ENCODE peak calls at places on chromosome 9, in five cellular contexts. One of them, this sample, is unnamed.

GRCh38 chr9:110750272-110750671 is 81.7 kb downstream of the MUSK start:
- DNase-seq in cardiac fibroblast: peak
- DNase-seq in uterus: peak
- DNase-seq in HCT116: no peak
- DNase-seq in choroid plexus epithelial cell: peak
- DNase-seq in this sample: peak

GRCh38 chr9:120256146-120256545 is 323.8 kb downstream of the CDK5RAP2 start:
- DNase-seq in choroid plexus epithelial cell: no peak
- DNase-seq in uterus: no peak
- DNase-seq in cardiac fibroblast: no peak
- DNase-seq in HCT116: no peak
- DNase-seq in this sample: no peak

GRCh38 chr9:33187519-33188218 is 20.5 kb upstream of the B4GALT1 start:
- DNase-seq in choroid plexus epithelial cell: peak
- DNase-seq in cardiac fibroblast: peak
- DNase-seq in HCT116: no peak
- DNase-seq in uterus: peak
- DNase-seq in this sample: peak

GRCh38 chr9:38649731-38650363 is 29.5 kb upstream of the ANKRD18A start:
- DNase-seq in uterus: no peak
- DNase-seq in cardiac fibroblast: no peak
- DNase-seq in HCT116: no peak
- DNase-seq in choroid plexus epithelial cell: no peak
- DNase-seq in this sample: no peak

GRCh38 chr9:114732842-114733241 is 50.9 kb upstream of the TEX48 start:
- DNase-seq in uterus: no peak
- DNase-seq in cardiac fibroblast: no peak
- DNase-seq in choroid plexus epithelial cell: no peak
- DNase-seq in HCT116: no peak
- DNase-seq in this sample: peak

GRCh38 chr9:121811751-121812150 is 160.3 kb downstream of the DAB2IP start:
- DNase-seq in choroid plexus epithelial cell: no peak
- DNase-seq in uterus: no peak
- DNase-seq in HCT116: no peak
- DNase-seq in cardiac fibroblast: no peak
- DNase-seq in this sample: no peak

GRCh38 chr9:13758876-13759275 is 479.4 kb upstream of the MPDZ start:
- DNase-seq in HCT116: no peak
- DNase-seq in choroid plexus epithelial cell: no peak
- DNase-seq in cardiac fibroblast: no peak
- DNase-seq in uterus: no peak
- DNase-seq in this sample: no peak

GRCh38 chr9:99092643-99093491 is 12.0 kb upstream of the TGFBR1 start:
- DNase-seq in uterus: no peak
- DNase-seq in HCT116: no peak
- DNase-seq in choroid plexus epithelial cell: no peak
- DNase-seq in cardiac fibroblast: no peak
- DNase-seq in this sample: no peak

GRCh38 chr9:136545065-136545965 is 533 bp downstream of the NOTCH1 start:
- DNase-seq in HCT116: no peak
- DNase-seq in choroid plexus epithelial cell: no peak
- DNase-seq in cardiac fibroblast: no peak
- DNase-seq in uterus: peak
- DNase-seq in this sample: no peak

GRCh38 chr9:128107260-128107970 is 20.1 kb downstream of the PTGES2 start:
- DNase-seq in cardiac fibroblast: no peak
- DNase-seq in HCT116: no peak
- DNase-seq in uterus: no peak
- DNase-seq in choroid plexus epithelial cell: no peak
- DNase-seq in this sample: no peak

GRCh38 chr9:24257726-24258125 is 288.0 kb downstream of the IZUMO3 start:
- DNase-seq in choroid plexus epithelial cell: no peak
- DNase-seq in uterus: no peak
- DNase-seq in cardiac fibroblast: no peak
- DNase-seq in HCT116: no peak
- DNase-seq in this sample: no peak

GRCh38 chr9:38681747-38682227 is 38.1 kb downstream of the FAM240B start:
- DNase-seq in HCT116: no peak
- DNase-seq in cardiac fibroblast: peak
- DNase-seq in uterus: no peak
- DNase-seq in choroid plexus epithelial cell: peak
- DNase-seq in this sample: peak

GRCh38 chr9:126503333-126504085 is 110.2 kb upstream of the LMX1B start:
- DNase-seq in choroid plexus epithelial cell: no peak
- DNase-seq in uterus: no peak
- DNase-seq in HCT116: no peak
- DNase-seq in cardiac fibroblast: peak
- DNase-seq in this sample: peak

GRCh38 chr9:118108971-118109370 is 404.8 kb downstream of the TLR4 start:
- DNase-seq in choroid plexus epithelial cell: no peak
- DNase-seq in uterus: no peak
- DNase-seq in HCT116: no peak
- DNase-seq in cardiac fibroblast: no peak
- DNase-seq in this sample: no peak

GRCh38 chr9:124347206-124347967 is 67.9 kb downstream of the PSMB7 start:
- DNase-seq in choroid plexus epithelial cell: no peak
- DNase-seq in cardiac fibroblast: no peak
- DNase-seq in HCT116: no peak
- DNase-seq in uterus: no peak
- DNase-seq in this sample: no peak

GRCh38 chr9:81074261-81074660 is 615.1 kb downstream of the TLE1 start:
- DNase-seq in uterus: no peak
- DNase-seq in HCT116: no peak
- DNase-seq in cardiac fibroblast: no peak
- DNase-seq in choroid plexus epithelial cell: no peak
- DNase-seq in this sample: no peak

GRCh38 chr9:131585375-131585774 is 40.1 kb downstream of the PRRT1B start:
- DNase-seq in HCT116: no peak
- DNase-seq in uterus: no peak
- DNase-seq in choroid plexus epithelial cell: peak
- DNase-seq in cardiac fibroblast: peak
- DNase-seq in this sample: no peak

GRCh38 chr9:108665856-108666784 is 189.7 kb downstream of the ACTL7B start:
- DNase-seq in uterus: no peak
- DNase-seq in choroid plexus epithelial cell: no peak
- DNase-seq in HCT116: no peak
- DNase-seq in cardiac fibroblast: no peak
- DNase-seq in this sample: peak

GRCh38 chr9:128088253-128088945 is 20.4 kb downstream of the SLC25A25 start:
- DNase-seq in choroid plexus epithelial cell: no peak
- DNase-seq in uterus: no peak
- DNase-seq in HCT116: no peak
- DNase-seq in cardiac fibroblast: no peak
- DNase-seq in this sample: no peak

GRCh38 chr9:126205260-126205659 is 121.4 kb upstream of the MVB12B start:
- DNase-seq in choroid plexus epithelial cell: no peak
- DNase-seq in uterus: no peak
- DNase-seq in cardiac fibroblast: no peak
- DNase-seq in HCT116: no peak
- DNase-seq in this sample: no peak

GRCh38 chr9:133367221-133367620 is 8.6 kb downstream of the SURF4 start:
- DNase-seq in HCT116: no peak
- DNase-seq in uterus: no peak
- DNase-seq in choroid plexus epithelial cell: no peak
- DNase-seq in cardiac fibroblast: no peak
- DNase-seq in this sample: no peak

GRCh38 chr9:81557957-81558791 is 131.2 kb downstream of the TLE1 start:
- DNase-seq in uterus: peak
- DNase-seq in HCT116: no peak
- DNase-seq in choroid plexus epithelial cell: peak
- DNase-seq in cardiac fibroblast: peak
- DNase-seq in this sample: peak

GRCh38 chr9:121055642-121056143 is 5.6 kb upstream of the C5 start:
- DNase-seq in choroid plexus epithelial cell: peak
- DNase-seq in uterus: no peak
- DNase-seq in cardiac fibroblast: peak
- DNase-seq in HCT116: no peak
- DNase-seq in this sample: peak

DNA sequence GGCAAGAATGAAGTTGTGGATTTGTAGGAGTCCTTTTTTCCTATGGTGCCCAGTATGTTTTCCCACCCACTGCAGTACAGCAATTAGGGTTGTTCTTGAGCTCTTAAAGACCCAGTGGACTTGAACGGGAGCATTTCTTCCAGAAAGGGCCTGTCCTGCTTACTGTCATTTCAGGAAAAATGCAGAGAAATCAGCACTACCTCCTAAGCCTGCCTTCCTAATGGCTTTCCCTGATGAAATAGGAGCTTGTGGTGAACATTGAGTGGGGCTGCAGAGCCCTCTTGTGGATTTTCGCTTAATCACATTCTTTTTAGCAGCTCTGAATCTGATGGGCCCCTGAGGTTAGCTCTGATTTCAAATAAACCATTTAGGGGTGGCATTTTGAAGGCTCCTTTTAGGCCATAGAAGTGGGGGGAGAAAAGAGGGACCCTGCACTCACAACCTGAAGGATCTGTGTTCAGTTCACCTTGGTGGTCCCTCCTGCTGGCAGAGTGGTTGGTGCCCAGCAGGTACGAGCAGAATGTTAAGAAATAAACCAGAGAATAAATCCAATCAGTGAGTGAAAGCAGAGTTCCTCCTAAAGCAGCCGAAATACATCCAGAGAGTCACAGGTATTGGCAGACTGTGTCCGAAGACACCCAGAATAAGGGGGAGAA is 188.0 kb upstream of the KLF9 start:
- DNase-seq in choroid plexus epithelial cell: peak
- DNase-seq in uterus: peak
- DNase-seq in HCT116: peak
- DNase-seq in cardiac fibroblast: peak
- DNase-seq in this sample: peak
- H3K4me3 ChIP-seq in choroid plexus epithelial cell: no peak
- H3K4me3 ChIP-seq in uterus: no peak
- H3K4me3 ChIP-seq in HCT116: no peak
- H3K4me3 ChIP-seq in cardiac fibroblast: peak
- H3K4me3 ChIP-seq in this sample: peak

GRCh38 chr9:18173923-18174322 is 300.0 kb upstream of the ADAMTSL1 start:
- DNase-seq in cardiac fibroblast: no peak
- DNase-seq in choroid plexus epithelial cell: no peak
- DNase-seq in uterus: no peak
- DNase-seq in HCT116: no peak
- DNase-seq in this sample: no peak
- TF ChIP-seq CTCF in cardiac fibroblast: no peak
- TF ChIP-seq CTCF in choroid plexus epithelial cell: no peak
- TF ChIP-seq CTCF in uterus: no peak
- TF ChIP-seq CTCF in HCT116: no peak
- TF ChIP-seq CTCF in this sample: no peak

DNA sequence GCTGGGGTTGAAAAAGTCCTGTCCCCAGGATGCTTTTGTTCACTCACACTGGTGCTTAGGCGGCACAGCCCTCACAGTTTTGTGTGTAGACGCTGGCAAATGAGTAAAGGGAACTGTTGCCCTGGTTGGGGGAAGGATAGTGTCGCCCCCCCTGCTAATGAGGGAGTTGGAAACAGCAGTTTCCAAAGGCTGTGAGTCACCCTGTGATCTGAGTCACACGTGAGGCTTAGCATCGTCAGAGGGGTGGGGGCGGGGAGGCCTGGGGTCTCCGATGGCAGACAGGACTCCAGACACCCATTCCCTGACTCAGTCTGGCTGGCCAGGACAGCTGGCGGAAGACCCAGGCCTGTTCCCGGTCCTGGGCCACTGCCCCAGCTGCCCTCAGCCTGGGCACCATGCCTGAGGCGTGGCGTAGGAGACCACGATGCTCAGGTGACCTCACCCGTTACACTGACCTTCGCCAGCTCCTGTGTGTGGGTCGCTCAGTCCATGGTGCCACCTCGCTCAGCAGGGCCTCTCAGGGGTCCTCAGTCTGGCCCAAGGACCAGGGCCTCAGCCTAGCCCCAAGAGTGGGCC is 2.9 kb downstream of the DNAJB5 start:
- DNase-seq in uterus: peak
- DNase-seq in HCT116: peak
- DNase-seq in cardiac fibroblast: peak
- DNase-seq in choroid plexus epithelial cell: peak
- DNase-seq in this sample: peak
- H3K4me3 ChIP-seq in uterus: no peak
- H3K4me3 ChIP-seq in HCT116: peak
- H3K4me3 ChIP-seq in cardiac fibroblast: no peak
- H3K4me3 ChIP-seq in choroid plexus epithelial cell: no peak
- H3K4me3 ChIP-seq in this sample: no peak

GRCh38 chr9:97501972-97502221 is 431 bp downstream of the TMOD1 start:
- DNase-seq in choroid plexus epithelial cell: no peak
- DNase-seq in uterus: no peak
- DNase-seq in HCT116: no peak
- DNase-seq in cardiac fibroblast: no peak
- DNase-seq in this sample: no peak

GRCh38 chr9:97502222-97502983 is 937 bp downstream of the TMOD1 start:
- DNase-seq in HCT116: no peak
- DNase-seq in choroid plexus epithelial cell: no peak
- DNase-seq in uterus: no peak
- DNase-seq in cardiac fibroblast: no peak
- DNase-seq in this sample: no peak

GRCh38 chr9:97500765-97501176 is 695 bp upstream of the TMOD1 start:
- DNase-seq in choroid plexus epithelial cell: no peak
- DNase-seq in cardiac fibroblast: no peak
- DNase-seq in uterus: no peak
- DNase-seq in HCT116: no peak
- DNase-seq in this sample: no peak

GRCh38 chr9:97500263-97500662 is 1.2 kb upstream of the TMOD1 start:
- DNase-seq in cardiac fibroblast: no peak
- DNase-seq in choroid plexus epithelial cell: no peak
- DNase-seq in uterus: no peak
- DNase-seq in HCT116: no peak
- DNase-seq in this sample: no peak

GRCh38 chr9:97501177-97501971 is at the start of gene TMOD1:
- DNase-seq in choroid plexus epithelial cell: no peak
- DNase-seq in HCT116: peak
- DNase-seq in cardiac fibroblast: peak
- DNase-seq in uterus: peak
- DNase-seq in this sample: no peak
- TF ChIP-seq CTCF in choroid plexus epithelial cell: no peak
- TF ChIP-seq CTCF in HCT116: peak
- TF ChIP-seq CTCF in cardiac fibroblast: no peak
- TF ChIP-seq CTCF in uterus: no peak
- TF ChIP-seq CTCF in this sample: no peak